ENCODE peak calls at places on chromosomes 12 and 14, in seven cellular contexts. One of them, this sample, is unnamed.

GRCh38 chr12:116592116-116592637 is 33.0 kb downstream of the MAP1LC3B2 start:
- DNase-seq in tibial artery: peak; percentile 29
- DNase-seq in HFF-Myc: no peak
- DNase-seq in right lobe of liver: no peak
- DNase-seq in AG09309: no peak
- DNase-seq in CD8-positive, alpha-beta T cell: no peak
- DNase-seq in AG10803: peak; percentile 46
- DNase-seq in this sample: peak; percentile 25

GRCh38 chr12:113815031-113815430 is 151.1 kb downstream of the RBM19 start:
- DNase-seq in tibial artery: no peak
- DNase-seq in AG10803: no peak
- DNase-seq in right lobe of liver: no peak
- DNase-seq in HFF-Myc: no peak
- DNase-seq in CD8-positive, alpha-beta T cell: no peak
- DNase-seq in AG09309: no peak
- DNase-seq in this sample: peak; percentile 16

GRCh38 chr12:20514598-20514997 is 146.3 kb downstream of the PDE3A start:
- DNase-seq in AG10803: no peak
- DNase-seq in HFF-Myc: no peak
- DNase-seq in tibial artery: no peak
- DNase-seq in right lobe of liver: no peak
- DNase-seq in CD8-positive, alpha-beta T cell: no peak
- DNase-seq in AG09309: no peak
- DNase-seq in this sample: no peak

GRCh38 chr12:59382678-59383425 is 213.0 kb upstream of the SLC16A7 start:
- DNase-seq in CD8-positive, alpha-beta T cell: no peak
- DNase-seq in tibial artery: no peak
- DNase-seq in AG09309: no peak
- DNase-seq in AG10803: peak; percentile 57
- DNase-seq in right lobe of liver: no peak
- DNase-seq in HFF-Myc: no peak
- DNase-seq in this sample: no peak

GRCh38 chr14:24632336-24632735 is 1.7 kb downstream of the GZMB start:
- DNase-seq in AG10803: no peak
- DNase-seq in tibial artery: no peak
- DNase-seq in HFF-Myc: no peak
- DNase-seq in right lobe of liver: no peak
- DNase-seq in AG09309: no peak
- DNase-seq in CD8-positive, alpha-beta T cell: no peak
- DNase-seq in this sample: no peak

GRCh38 chr14:90758028-90758889 is 58.0 kb downstream of the TTC7B start:
- DNase-seq in CD8-positive, alpha-beta T cell: peak; percentile 98
- DNase-seq in HFF-Myc: peak; percentile 53
- DNase-seq in right lobe of liver: peak; percentile 91
- DNase-seq in AG09309: peak; percentile 42
- DNase-seq in AG10803: peak; percentile 84
- DNase-seq in tibial artery: peak; percentile 88
- DNase-seq in this sample: peak; percentile 92

GRCh38 chr12:106581543-106582263 is 1.1 kb upstream of the RFX4 start:
- DNase-seq in tibial artery: no peak
- DNase-seq in right lobe of liver: no peak
- DNase-seq in HFF-Myc: no peak
- DNase-seq in AG09309: no peak
- DNase-seq in CD8-positive, alpha-beta T cell: no peak
- DNase-seq in AG10803: no peak
- DNase-seq in this sample: peak; percentile 30

GRCh38 chr14:90354551-90355298 is 23.0 kb upstream of the NRDE2 start:
- DNase-seq in HFF-Myc: no peak
- DNase-seq in CD8-positive, alpha-beta T cell: no peak
- DNase-seq in AG09309: no peak
- DNase-seq in AG10803: no peak
- DNase-seq in right lobe of liver: no peak
- DNase-seq in tibial artery: no peak
- DNase-seq in this sample: no peak

DNA sequence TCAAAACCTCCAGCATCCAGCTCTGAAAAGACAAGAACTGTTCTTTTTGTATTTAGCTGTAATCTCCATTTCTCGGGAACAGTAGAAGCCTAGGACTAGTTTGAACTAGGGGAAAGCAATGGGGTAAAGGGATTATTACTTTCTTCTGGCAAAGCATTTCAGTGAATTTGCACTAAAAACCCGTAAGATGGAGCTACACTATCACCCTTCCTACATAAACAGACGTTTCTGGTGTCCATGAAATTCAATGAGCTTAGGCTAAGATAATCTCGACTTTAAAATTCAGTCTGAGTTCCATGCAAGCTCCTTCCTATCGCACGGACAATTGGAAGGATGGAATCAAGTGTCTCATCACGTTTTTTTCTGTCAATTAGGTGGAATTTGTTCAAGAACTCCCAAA is 24.0 kb downstream of the ACSM4 start:
- DNase-seq in CD8-positive, alpha-beta T cell: no peak
- DNase-seq in right lobe of liver: no peak
- DNase-seq in HFF-Myc: no peak
- DNase-seq in AG10803: peak; percentile 3
- DNase-seq in tibial artery: no peak
- DNase-seq in AG09309: no peak
- DNase-seq in this sample: no peak
- TF ChIP-seq CTCF in CD8-positive, alpha-beta T cell: no peak
- TF ChIP-seq CTCF in right lobe of liver: no peak
- TF ChIP-seq CTCF in HFF-Myc: no peak
- TF ChIP-seq CTCF in AG10803: no peak
- TF ChIP-seq CTCF in tibial artery: no peak
- TF ChIP-seq CTCF in AG09309: peak; percentile 15
- TF ChIP-seq CTCF in this sample: no peak

GRCh38 chr14:100747021-100747586 is 20.4 kb downstream of the DLK1 start:
- DNase-seq in AG10803: peak; percentile 98
- DNase-seq in HFF-Myc: peak; percentile 85
- DNase-seq in CD8-positive, alpha-beta T cell: no peak
- DNase-seq in right lobe of liver: peak; percentile 23
- DNase-seq in tibial artery: no peak
- DNase-seq in AG09309: peak; percentile 97
- DNase-seq in this sample: no peak
- TF ChIP-seq CTCF in AG10803: no peak
- TF ChIP-seq CTCF in HFF-Myc: no peak
- TF ChIP-seq CTCF in CD8-positive, alpha-beta T cell: no peak
- TF ChIP-seq CTCF in right lobe of liver: no peak
- TF ChIP-seq CTCF in tibial artery: no peak
- TF ChIP-seq CTCF in AG09309: no peak
- TF ChIP-seq CTCF in this sample: no peak

DNA sequence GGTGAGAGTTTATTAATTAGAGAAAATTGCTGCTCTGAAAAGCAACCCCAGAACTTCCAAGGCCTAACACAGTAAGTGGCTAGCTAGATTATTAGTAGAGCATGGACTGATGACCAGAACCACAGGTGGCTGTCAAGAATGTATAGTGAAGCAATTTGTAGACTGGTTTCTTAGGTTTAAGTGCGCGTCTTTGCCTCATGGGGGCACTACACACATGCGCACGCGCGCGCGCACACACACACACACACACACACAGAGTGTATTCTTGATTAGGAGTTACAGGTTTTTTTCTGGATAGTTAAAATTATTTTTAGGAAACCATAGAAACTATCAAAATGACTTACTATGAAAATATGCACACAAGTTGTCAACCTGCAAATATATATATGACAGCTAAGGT is 66.5 kb downstream of the BHLHE41 start:
- DNase-seq in right lobe of liver: no peak
- DNase-seq in CD8-positive, alpha-beta T cell: no peak
- DNase-seq in AG09309: no peak
- DNase-seq in HFF-Myc: no peak
- DNase-seq in AG10803: no peak
- DNase-seq in tibial artery: no peak
- DNase-seq in this sample: no peak
- TF ChIP-seq CTCF in right lobe of liver: no peak
- TF ChIP-seq CTCF in CD8-positive, alpha-beta T cell: no peak
- TF ChIP-seq CTCF in AG09309: no peak
- TF ChIP-seq CTCF in HFF-Myc: peak; percentile 25
- TF ChIP-seq CTCF in AG10803: peak; percentile 5
- TF ChIP-seq CTCF in tibial artery: no peak
- TF ChIP-seq CTCF in this sample: no peak

GRCh38 chr14:95993768-95994592 is 45.2 kb upstream of the C14orf132 start:
- DNase-seq in HFF-Myc: peak; percentile 27
- DNase-seq in tibial artery: no peak
- DNase-seq in AG10803: peak; percentile 44
- DNase-seq in right lobe of liver: no peak
- DNase-seq in AG09309: peak; percentile 4
- DNase-seq in CD8-positive, alpha-beta T cell: no peak
- DNase-seq in this sample: peak; percentile 50

GRCh38 chr14:95998656-95999055 is 40.5 kb upstream of the C14orf132 start:
- DNase-seq in tibial artery: no peak
- DNase-seq in HFF-Myc: peak; percentile 10
- DNase-seq in CD8-positive, alpha-beta T cell: no peak
- DNase-seq in right lobe of liver: no peak
- DNase-seq in AG10803: peak; percentile 50
- DNase-seq in AG09309: peak; percentile 13
- DNase-seq in this sample: no peak

GRCh38 chr14:95994593-95994928 is 44.6 kb upstream of the C14orf132 start:
- DNase-seq in HFF-Myc: no peak
- DNase-seq in AG10803: no peak
- DNase-seq in AG09309: no peak
- DNase-seq in tibial artery: no peak
- DNase-seq in right lobe of liver: no peak
- DNase-seq in CD8-positive, alpha-beta T cell: no peak
- DNase-seq in this sample: no peak
- TF ChIP-seq CTCF in HFF-Myc: no peak
- TF ChIP-seq CTCF in AG10803: no peak
- TF ChIP-seq CTCF in AG09309: no peak
- TF ChIP-seq CTCF in tibial artery: no peak
- TF ChIP-seq CTCF in right lobe of liver: no peak
- TF ChIP-seq CTCF in CD8-positive, alpha-beta T cell: peak; percentile 26
- TF ChIP-seq CTCF in this sample: peak; percentile 4

GRCh38 chr12:110885152-110885840 is 35.1 kb downstream of the MYL2 start:
- DNase-seq in AG09309: no peak
- DNase-seq in tibial artery: no peak
- DNase-seq in HFF-Myc: no peak
- DNase-seq in right lobe of liver: no peak
- DNase-seq in AG10803: no peak
- DNase-seq in CD8-positive, alpha-beta T cell: no peak
- DNase-seq in this sample: no peak

GRCh38 chr12:110883251-110883650 is 36.5 kb downstream of the CCDC63 start:
- DNase-seq in AG10803: no peak
- DNase-seq in tibial artery: no peak
- DNase-seq in CD8-positive, alpha-beta T cell: no peak
- DNase-seq in HFF-Myc: no peak
- DNase-seq in right lobe of liver: no peak
- DNase-seq in AG09309: no peak
- DNase-seq in this sample: no peak

GRCh38 chr12:110893956-110894355 is 26.4 kb downstream of the MYL2 start:
- DNase-seq in AG10803: no peak
- DNase-seq in right lobe of liver: no peak
- DNase-seq in HFF-Myc: no peak
- DNase-seq in CD8-positive, alpha-beta T cell: no peak
- DNase-seq in AG09309: no peak
- DNase-seq in tibial artery: no peak
- DNase-seq in this sample: no peak

GRCh38 chr12:110889361-110889760 is 31.0 kb downstream of the MYL2 start:
- DNase-seq in tibial artery: no peak
- DNase-seq in HFF-Myc: no peak
- DNase-seq in AG09309: no peak
- DNase-seq in AG10803: no peak
- DNase-seq in CD8-positive, alpha-beta T cell: no peak
- DNase-seq in right lobe of liver: no peak
- DNase-seq in this sample: no peak

DNA sequence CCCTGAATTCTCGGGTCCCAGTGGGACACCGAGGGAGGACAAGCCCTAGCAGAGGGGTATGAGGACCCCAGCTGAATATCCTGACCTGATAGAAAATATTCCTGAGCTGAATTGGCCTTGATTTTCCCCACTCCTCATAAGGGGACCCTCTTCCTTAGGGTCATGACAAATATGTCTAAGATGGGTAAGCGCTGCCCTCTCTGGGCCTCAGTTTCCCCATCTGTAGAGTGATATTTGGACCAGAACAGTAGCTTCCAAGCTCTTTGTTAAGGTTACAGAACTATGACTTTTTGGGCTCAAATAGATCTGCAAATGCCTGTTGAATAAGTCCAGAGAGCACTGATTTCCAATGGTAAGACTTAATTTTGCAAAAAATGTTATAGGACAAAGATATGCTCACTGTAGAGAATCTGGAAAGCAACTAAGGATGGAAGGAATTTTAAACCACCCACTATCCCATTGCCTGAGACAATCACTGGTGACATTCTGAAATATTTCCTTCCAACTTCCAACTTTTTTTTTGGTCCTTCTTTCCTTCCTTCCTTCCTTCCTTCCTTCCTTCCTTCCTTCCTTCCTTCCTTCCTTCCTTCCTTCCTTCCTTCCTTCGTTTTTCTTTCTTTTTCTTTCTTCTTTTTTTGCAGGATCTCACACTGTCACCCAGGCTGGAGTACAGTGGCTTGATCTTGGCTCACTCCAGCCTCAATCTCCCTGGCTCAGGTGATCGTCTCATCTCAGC is 32.0 kb downstream of the MYL2 start:
- DNase-seq in right lobe of liver: no peak
- DNase-seq in CD8-positive, alpha-beta T cell: no peak
- DNase-seq in AG10803: no peak
- DNase-seq in HFF-Myc: no peak
- DNase-seq in tibial artery: no peak
- DNase-seq in AG09309: no peak
- DNase-seq in this sample: no peak
- TF ChIP-seq CTCF in right lobe of liver: no peak
- TF ChIP-seq CTCF in CD8-positive, alpha-beta T cell: peak; percentile 48
- TF ChIP-seq CTCF in AG10803: no peak
- TF ChIP-seq CTCF in HFF-Myc: no peak
- TF ChIP-seq CTCF in tibial artery: no peak
- TF ChIP-seq CTCF in AG09309: no peak
- TF ChIP-seq CTCF in this sample: no peak